ENCODE peak calls at places on chromosome 12, in ten cellular contexts. Y is tibial artery, P is sigmoid colon, Z is fibroblast of lung, C is GM23338, X is A549, V is hepatocyte, E is BE2C, A is ascending aorta, R is upper lobe of right lung. F is an unnamed sample.
A peak's percentile ranks its signal among the peaks of the same experiment; 100 is the strongest.

GRCh38 chr12:84277986-84278385 is 634.6 kb downstream of the SLC6A15 start:
- DNase-seq in Y (no peak), P (no peak), Z (no peak), C (no peak), X (no peak), V (no peak), E (no peak), A (no peak), R (no peak), F (no peak)

GRCh38 chr12:46268617-46269428 is at the start of gene SLC38A1:
- DNase-seq in Y (peak; percentile 86), P (peak; percentile 97), Z (peak; percentile 80), C (peak; percentile 89), X (peak; percentile 93), V (peak; percentile 93), E (peak; percentile 89), A (peak; percentile 75), R (peak; percentile 95), F (peak; percentile 61)

GRCh38 chr12:75721231-75721641 is 209.8 kb upstream of the KRR1 start:
- DNase-seq in Y (no peak), P (no peak), Z (peak; percentile 40), C (no peak), X (no peak), V (no peak), E (no peak), A (no peak), R (no peak), F (no peak)

GRCh38 chr12:74293689-74294131 is 243.9 kb upstream of the ATXN7L3B start:
- DNase-seq in Y (no peak), P (no peak), Z (no peak), C (no peak), X (no peak), V (no peak), E (no peak), A (no peak), R (no peak), F (no peak)

GRCh38 chr12:120751389-120751788 is 25.8 kb downstream of the ACADS start:
- DNase-seq in Y (no peak), P (no peak), Z (no peak), C (no peak), X (peak; percentile 30), V (no peak), E (no peak), A (no peak), R (no peak), F (no peak)

GRCh38 chr12:53236443-53237111 is 4.6 kb upstream of the RARG start:
- DNase-seq in Y (no peak), P (no peak), Z (no peak), C (no peak), X (no peak), V (no peak), E (no peak), A (no peak), R (no peak), F (no peak)

GRCh38 chr12:113167868-113168267 is 17.4 kb downstream of the DDX54 start:
- DNase-seq in Y (no peak), P (no peak), Z (no peak), C (no peak), X (no peak), V (no peak), E (no peak), A (no peak), R (no peak), F (no peak)

GRCh38 chr12:50842637-50843493 is at the start of gene TMPRSS12:
- DNase-seq in Y (no peak), P (no peak), Z (peak; percentile 28), C (peak; percentile 82), X (no peak), V (peak; percentile 12), E (no peak), A (no peak), R (peak; percentile 78), F (no peak)

GRCh38 chr12:10223208-10223607 is 10.5 kb downstream of the GABARAPL1 start:
- DNase-seq in Y (no peak), P (no peak), Z (no peak), C (no peak), X (no peak), V (no peak), E (no peak), A (no peak), R (no peak), F (no peak)

DNA sequence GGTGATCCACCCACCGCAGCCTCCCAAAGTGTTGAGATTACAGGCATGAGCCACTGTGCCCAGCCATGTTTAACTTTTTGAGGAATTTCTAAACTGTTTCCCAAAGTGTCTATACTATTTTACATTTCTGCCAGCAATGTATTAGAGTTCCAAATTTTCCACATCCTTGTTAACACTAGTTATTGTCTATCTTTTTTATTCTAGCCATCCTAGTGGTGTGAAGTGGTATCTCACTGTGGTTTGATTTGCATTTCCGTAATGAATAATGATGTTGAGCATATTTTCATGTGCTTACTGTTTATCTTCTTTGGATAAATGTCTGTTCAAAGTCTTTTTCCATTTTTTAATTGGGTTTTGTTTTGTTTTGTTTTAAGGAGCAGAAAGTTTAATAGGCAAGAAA is 14.7 kb downstream of the TXNRD1 start:
- DNase-seq in Y (no peak), P (no peak), Z (no peak), C (no peak), X (no peak), V (no peak), E (no peak), A (no peak), R (no peak), F (no peak)
- TF ChIP-seq CTCF in Y (no peak), P (no peak), Z (no peak), C (peak; percentile 42), X (no peak), V (no peak), E (peak; percentile 3), A (no peak), R (no peak), F (no peak)

GRCh38 chr12:108335349-108336119 is 3.6 kb downstream of the CMKLR1 start:
- DNase-seq in Y (no peak), P (no peak), Z (no peak), C (no peak), X (no peak), V (no peak), E (no peak), A (no peak), R (no peak), F (no peak)

GRCh38 chr12:108333898-108334699 is 5.0 kb downstream of the CMKLR1 start:
- DNase-seq in Y (no peak), P (peak; percentile 58), Z (no peak), C (no peak), X (no peak), V (no peak), E (no peak), A (no peak), R (no peak), F (no peak)

GRCh38 chr12:108340037-108340436 is 926 bp upstream of the CMKLR1 start:
- DNase-seq in Y (peak; percentile 81), P (no peak), Z (no peak), C (no peak), X (no peak), V (no peak), E (no peak), A (peak; percentile 69), R (no peak), F (no peak)

GRCh38 chr12:108338915-108339657 is at the start of gene CMKLR1:
- DNase-seq in Y (peak; percentile 71), P (peak; percentile 82), Z (no peak), C (peak; percentile 50), X (no peak), V (peak; percentile 24), E (no peak), A (peak; percentile 16), R (peak; percentile 74), F (no peak)

DNA sequence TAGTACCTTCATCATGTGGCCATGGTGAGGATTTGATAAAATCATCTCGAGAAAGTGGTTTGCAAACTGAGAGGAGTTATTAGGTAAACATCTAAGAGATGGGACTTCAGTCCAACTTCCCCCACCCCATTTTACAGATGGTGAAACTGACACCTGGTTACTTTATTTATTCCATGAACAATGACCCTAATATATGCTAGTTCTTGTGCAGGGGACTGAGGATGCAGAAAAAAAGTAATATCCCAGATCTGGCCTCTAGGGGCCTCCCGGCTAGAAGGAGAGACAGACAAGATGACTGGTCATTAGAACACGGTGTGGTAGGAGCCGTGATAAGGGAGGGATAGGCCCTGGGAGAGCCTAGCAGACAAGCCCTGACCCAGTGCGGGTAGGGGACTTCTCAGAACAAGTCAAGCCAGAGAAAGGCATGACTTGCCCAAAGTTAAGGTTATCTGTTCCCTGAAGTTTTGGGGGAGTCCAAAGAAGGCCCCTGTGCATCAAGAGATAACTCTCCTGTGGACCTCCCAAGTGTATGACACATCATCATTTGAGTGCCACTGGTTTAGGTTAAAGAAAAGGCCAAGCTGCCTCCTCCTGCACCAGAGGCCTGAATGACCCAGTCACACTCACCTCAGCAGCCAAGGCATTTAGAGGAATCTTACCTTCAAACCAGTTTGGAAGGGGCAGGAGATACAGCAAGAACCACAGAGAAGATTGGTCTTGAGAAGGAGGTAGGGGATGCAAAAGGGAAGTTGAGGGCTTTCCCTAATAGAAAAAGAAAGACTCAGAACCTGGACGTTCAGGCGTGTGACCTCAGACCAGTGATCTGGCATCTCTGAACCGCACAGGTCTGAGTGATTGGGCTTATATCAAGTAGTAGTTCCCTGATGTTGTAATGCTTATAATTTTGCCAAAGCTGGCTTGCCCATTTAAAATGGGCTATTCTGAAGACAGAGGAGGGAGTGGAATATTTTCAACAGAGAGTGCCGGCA is 1.6 kb downstream of the CMKLR1 start:
- DNase-seq in Y (peak; percentile 52), P (no peak), Z (peak; percentile 9), C (peak; percentile 74), X (peak; percentile 39), V (peak; percentile 24), E (peak; percentile 52), A (no peak), R (no peak), F (no peak)
- H3K4me3 ChIP-seq in Y (peak overlapping the region; percentile 56), P (no peak overlapping the region), Z (no peak overlapping the region), C (no peak overlapping the region), X (no peak overlapping the region), V (no peak overlapping the region), E (no peak overlapping the region), A (peak overlapping the region; percentile 48), R (peak overlapping the region; percentile 56), F (no peak overlapping the region)

DNA sequence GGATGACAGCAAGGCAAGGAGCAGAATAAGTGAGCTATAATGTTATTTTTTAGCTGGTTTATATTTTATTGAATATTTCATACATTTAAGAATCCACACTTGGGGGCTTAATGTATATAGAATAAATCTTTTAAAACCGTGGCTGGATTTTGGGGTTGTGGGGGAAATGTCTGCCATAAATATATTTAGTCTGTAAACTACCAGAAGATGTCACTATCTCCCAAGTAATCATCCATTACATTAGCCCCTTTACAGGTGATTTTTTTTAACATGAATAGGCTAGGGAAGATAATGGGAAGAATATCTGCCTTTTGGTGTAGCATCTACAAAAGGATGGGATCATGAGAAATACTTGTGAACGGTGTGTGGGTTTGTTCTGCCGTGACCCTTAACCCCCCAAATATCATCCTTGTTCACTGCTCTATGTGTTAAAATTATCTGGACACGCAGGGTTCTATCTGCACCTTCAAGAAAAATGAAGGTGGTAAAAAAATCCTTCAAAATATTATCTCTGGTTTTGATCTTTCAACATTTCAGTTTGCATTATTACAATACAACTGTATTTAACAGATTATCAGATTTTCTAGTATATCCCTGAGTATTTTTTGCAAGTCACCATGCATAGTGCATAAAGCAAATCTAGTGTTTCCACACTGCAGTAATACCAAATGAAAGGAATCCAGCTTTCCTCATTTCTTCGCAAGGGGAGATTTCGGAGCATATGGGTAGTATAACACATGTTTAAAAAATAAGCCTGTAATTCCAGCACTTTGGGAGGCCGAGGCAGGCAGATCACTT is 8.0 kb upstream of the SLC17A8 start:
- DNase-seq in Y (no peak), P (no peak), Z (peak; percentile 44), C (peak; percentile 75), X (peak; percentile 57), V (peak; percentile 35), E (no peak), A (no peak), R (no peak), F (no peak)
- TF ChIP-seq CTCF in Y (no peak), P (peak; percentile 39), Z (peak; percentile 18), C (peak; percentile 81), X (peak; percentile 84), V (peak; percentile 63), E (peak; percentile 37), A (peak; percentile 9), R (peak; percentile 33), F (peak; percentile 38)

GRCh38 chr12:15863984-15864383 is 18.2 kb upstream of the STRAP start:
- DNase-seq in Y (no peak), P (no peak), Z (no peak), C (no peak), X (no peak), V (no peak), E (no peak), A (no peak), R (no peak), F (no peak)
- H3K4me3 ChIP-seq in Y (no peak overlapping the region), P (no peak overlapping the region), Z (no peak overlapping the region), C (no peak overlapping the region), X (no peak overlapping the region), V (no peak overlapping the region), E (no peak overlapping the region), A (no peak overlapping the region), R (no peak overlapping the region), F (no peak overlapping the region)